ENCODE peak calls at places on chromosome 5, in six cellular contexts. W is SK-N-SH, M is A549, U is HepG2, H is K562, O is HCT116. Z is an unnamed sample. For H3K4me1 and H3K9me3, the result is how much of the 10 kb centered on the place peaks cover.

GRCh38 chr5:123937230-123937629 is 425.3 kb downstream of the CSNK1G3 start:
- DNase-seq in W (peak), M (no peak), U (peak), H (peak), O (peak), Z (no peak)

GRCh38 chr5:12109075-12109688 is 204.9 kb upstream of the CTNND2 start:
- DNase-seq in W (no peak), M (no peak), U (no peak), H (no peak), O (no peak), Z (no peak)

GRCh38 chr5:130571076-130571475 is 594.0 kb downstream of the HINT1 start:
- DNase-seq in W (no peak), M (no peak), U (no peak), H (no peak), O (no peak), Z (no peak)

GRCh38 chr5:141077826-141078225 is 16.6 kb upstream of the PCDHB2 start:
- DNase-seq in W (no peak), M (no peak), U (no peak), H (no peak), O (no peak), Z (no peak)

GRCh38 chr5:54120473-54120872 is 189.9 kb downstream of the ARL15 start:
- DNase-seq in W (no peak), M (no peak), U (no peak), H (no peak), O (no peak), Z (no peak)

GRCh38 chr5:56429110-56429561 is 196.0 kb upstream of the ANKRD55 start:
- DNase-seq in W (peak), M (no peak), U (peak), H (peak), O (no peak), Z (no peak)

GRCh38 chr5:41883940-41884339 is 13.7 kb upstream of the OXCT1 start:
- DNase-seq in W (no peak), M (no peak), U (no peak), H (no peak), O (no peak), Z (no peak)

GRCh38 chr5:117103703-117104102 is 529.1 kb upstream of the SEMA6A start:
- DNase-seq in W (peak), M (no peak), U (no peak), H (no peak), O (no peak), Z (no peak)

GRCh38 chr5:33153891-33154290 is 286.9 kb upstream of the TARS1 start:
- DNase-seq in W (no peak), M (no peak), U (no peak), H (no peak), O (no peak), Z (no peak)

GRCh38 chr5:55220433-55221185 is 6.5 kb downstream of the MCIDAS start:
- DNase-seq in W (peak), M (no peak), U (no peak), H (no peak), O (no peak), Z (no peak)

GRCh38 chr5:135012951-135013391 is 21.1 kb downstream of the PITX1 start:
- DNase-seq in W (no peak), M (no peak), U (no peak), H (no peak), O (no peak), Z (no peak)

GRCh38 chr5:79563247-79563590 is 49.0 kb upstream of the TENT2 start:
- DNase-seq in W (no peak), M (no peak), U (no peak), H (no peak), O (no peak), Z (no peak)

GRCh38 chr5:18003312-18003711 is 369.1 kb downstream of the TAF11L14 start:
- DNase-seq in W (no peak), M (no peak), U (no peak), H (no peak), O (no peak), Z (no peak)

GRCh38 chr5:80975065-80975464 is 14.9 kb downstream of the RASGRF2 start:
- DNase-seq in W (no peak), M (no peak), U (peak), H (no peak), O (no peak), Z (no peak)

GRCh38 chr5:79030663-79031480 is 38.6 kb downstream of the DMGDH start:
- DNase-seq in W (peak), M (no peak), U (peak), H (no peak), O (no peak), Z (no peak)

GRCh38 chr5:111144352-111144930 is 52.3 kb downstream of the WDR36 start:
- DNase-seq in W (no peak), M (no peak), U (no peak), H (no peak), O (no peak), Z (no peak)

GRCh38 chr5:143016777-143017374 is 246.7 kb downstream of the ARHGAP26 start:
- DNase-seq in W (peak), M (no peak), U (no peak), H (peak), O (no peak), Z (no peak)

GRCh38 chr5:158013939-158014338 is 155.0 kb upstream of the CLINT1 start:
- DNase-seq in W (no peak), M (peak), U (peak), H (peak), O (no peak), Z (no peak)

GRCh38 chr5:100790170-100790665 is 112.9 kb downstream of the ST8SIA4 start:
- DNase-seq in W (no peak), M (no peak), U (no peak), H (peak), O (no peak), Z (no peak)

GRCh38 chr5:67998709-67999251 is 216.8 kb upstream of the PIK3R1 start:
- DNase-seq in W (peak), M (no peak), U (no peak), H (no peak), O (peak), Z (peak)

GRCh38 chr5:141559481-141559880 is 59.3 kb downstream of the DIAPH1 start:
- DNase-seq in W (no peak), M (no peak), U (no peak), H (no peak), O (no peak), Z (no peak)

GRCh38 chr5:133455681-133456080 is 156.7 kb downstream of the FSTL4 start:
- DNase-seq in W (no peak), M (no peak), U (no peak), H (no peak), O (no peak), Z (no peak)

GRCh38 chr5:32538031-32538547 is 47.3 kb upstream of the SUB1 start:
- DNase-seq in W (no peak), M (no peak), U (no peak), H (no peak), O (no peak), Z (no peak)

GRCh38 chr5:32909207-32909606 is 198.1 kb downstream of the NPR3 start:
- DNase-seq in W (no peak), M (no peak), U (no peak), H (no peak), O (no peak), Z (no peak)

GRCh38 chr5:998975-999501 is 9.6 kb upstream of the NKD2 start:
- DNase-seq in W (no peak), M (no peak), U (no peak), H (no peak), O (no peak), Z (no peak)

GRCh38 chr5:77168187-77168883 is 42.1 kb upstream of the PDE8B start:
- DNase-seq in W (no peak), M (peak), U (no peak), H (no peak), O (no peak), Z (no peak)

GRCh38 chr5:140978260-140978659 is 12.0 kb downstream of the PCDHAC2 start:
- DNase-seq in W (peak), M (no peak), U (peak), H (no peak), O (no peak), Z (no peak)

GRCh38 chr5:78964889-78965288 is 20.2 kb downstream of the ARSB start:
- DNase-seq in W (peak), M (peak), U (peak), H (peak), O (peak), Z (peak)

GRCh38 chr5:43231977-43232376 is 40.0 kb downstream of the NIM1K start:
- DNase-seq in W (peak), M (no peak), U (no peak), H (no peak), O (peak), Z (no peak)

GRCh38 chr5:30099634-30100033 is 1093.9 kb upstream of the CDH6 start:
- DNase-seq in W (no peak), M (peak), U (no peak), H (no peak), O (no peak), Z (peak)

GRCh38 chr5:76813982-76814562 is 4.8 kb upstream of the F2RL1 start:
- DNase-seq in W (no peak), M (peak), U (peak), H (no peak), O (peak), Z (no peak)

GRCh38 chr5:39420482-39421145 is 4.2 kb downstream of the DAB2 start:
- DNase-seq in W (no peak), M (no peak), U (no peak), H (no peak), O (no peak), Z (no peak)

GRCh38 chr5:55534436-55535198 is at the start of gene PLPP1:
- DNase-seq in W (peak), M (peak), U (peak), H (peak), O (peak), Z (no peak)

GRCh38 chr5:852018-852417 is 1.2 kb upstream of the ZDHHC11 start:
- DNase-seq in W (no peak), M (no peak), U (no peak), H (no peak), O (no peak), Z (no peak)

GRCh38 chr5:141969783-141970741 is 1.2 kb downstream of the RNF14 start:
- DNase-seq in W (no peak), M (peak), U (no peak), H (peak), O (no peak), Z (no peak)

GRCh38 chr5:172827843-172828242 is 6.2 kb upstream of the ERGIC1 start:
- DNase-seq in W (no peak), M (no peak), U (no peak), H (peak), O (no peak), Z (no peak)
- TF ChIP-seq REST in W (no peak), M (no peak), U (no peak), H (no peak), O (no peak), Z (no peak)

GRCh38 chr5:95823738-95824609 is 1.4 kb upstream of the GLRX start:
- DNase-seq in W (no peak), M (peak), U (peak), H (peak), O (peak), Z (peak)
- H3K4me1 ChIP-seq in W (under half), M (under half), U (half or more), H (under half), O (under half), Z (under half)

GRCh38 chr5:180251141-180251540 is 40.7 kb downstream of the MAPK9 start:
- DNase-seq in W (no peak), M (no peak), U (no peak), H (no peak), O (no peak), Z (no peak)
- H3K9me3 ChIP-seq in W (under half), M (half or more), U (under half), H (under half), O (under half), Z (under half)

DNA sequence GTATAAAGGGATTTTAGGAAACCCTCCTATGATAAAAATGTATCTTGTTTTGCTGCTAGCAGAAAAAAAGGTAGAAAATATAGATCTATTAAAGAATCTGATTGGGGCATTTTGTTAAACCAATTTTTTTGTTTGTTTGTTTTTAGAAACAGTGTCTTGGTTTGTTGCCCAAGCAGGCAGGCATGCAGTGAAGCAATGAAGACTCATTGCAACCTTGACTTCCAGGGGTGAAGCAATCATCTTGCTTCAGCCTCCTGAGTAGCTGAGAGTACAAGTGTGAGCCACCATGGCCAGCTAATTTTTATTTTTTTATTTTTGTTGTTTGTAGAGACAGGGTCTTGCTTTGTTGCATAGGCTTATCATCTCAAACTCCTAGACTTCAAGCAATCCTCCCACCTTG is 755.8 kb upstream of the EDIL3 start:
- DNase-seq in W (no peak), M (no peak), U (no peak), H (no peak), O (no peak), Z (no peak)
- TF ChIP-seq REST in W (no peak), M (no peak), U (no peak), H (no peak), O (no peak), Z (no peak)

GRCh38 chr5:119363936-119364335 is 8.1 kb downstream of the TNFAIP8 start:
- DNase-seq in W (no peak), M (no peak), U (no peak), H (no peak), O (no peak), Z (no peak)
- H3K4me1 ChIP-seq in W (under half), M (under half), U (under half), H (under half), O (under half), Z (under half)

GRCh38 chr5:178333821-178334481 is 101.3 kb upstream of the PHYKPL start:
- DNase-seq in W (no peak), M (no peak), U (no peak), H (no peak), O (no peak), Z (no peak)

GRCh38 chr5:178336889-178337785 is 104.5 kb upstream of the PHYKPL start:
- DNase-seq in W (peak), M (no peak), U (no peak), H (no peak), O (no peak), Z (no peak)

GRCh38 chr5:178334856-178335255 is 102.3 kb upstream of the PHYKPL start:
- DNase-seq in W (no peak), M (no peak), U (no peak), H (no peak), O (no peak), Z (no peak)

GRCh38 chr5:178338126-178338749 is 105.6 kb upstream of the PHYKPL start:
- DNase-seq in W (no peak), M (no peak), U (no peak), H (no peak), O (no peak), Z (no peak)

GRCh38 chr5:178335287-178336030 is 102.9 kb upstream of the PHYKPL start:
- DNase-seq in W (no peak), M (no peak), U (no peak), H (no peak), O (no peak), Z (no peak)
- H3K9me3 ChIP-seq in W (under half), M (under half), U (under half), H (under half), O (under half), Z (under half)

DNA sequence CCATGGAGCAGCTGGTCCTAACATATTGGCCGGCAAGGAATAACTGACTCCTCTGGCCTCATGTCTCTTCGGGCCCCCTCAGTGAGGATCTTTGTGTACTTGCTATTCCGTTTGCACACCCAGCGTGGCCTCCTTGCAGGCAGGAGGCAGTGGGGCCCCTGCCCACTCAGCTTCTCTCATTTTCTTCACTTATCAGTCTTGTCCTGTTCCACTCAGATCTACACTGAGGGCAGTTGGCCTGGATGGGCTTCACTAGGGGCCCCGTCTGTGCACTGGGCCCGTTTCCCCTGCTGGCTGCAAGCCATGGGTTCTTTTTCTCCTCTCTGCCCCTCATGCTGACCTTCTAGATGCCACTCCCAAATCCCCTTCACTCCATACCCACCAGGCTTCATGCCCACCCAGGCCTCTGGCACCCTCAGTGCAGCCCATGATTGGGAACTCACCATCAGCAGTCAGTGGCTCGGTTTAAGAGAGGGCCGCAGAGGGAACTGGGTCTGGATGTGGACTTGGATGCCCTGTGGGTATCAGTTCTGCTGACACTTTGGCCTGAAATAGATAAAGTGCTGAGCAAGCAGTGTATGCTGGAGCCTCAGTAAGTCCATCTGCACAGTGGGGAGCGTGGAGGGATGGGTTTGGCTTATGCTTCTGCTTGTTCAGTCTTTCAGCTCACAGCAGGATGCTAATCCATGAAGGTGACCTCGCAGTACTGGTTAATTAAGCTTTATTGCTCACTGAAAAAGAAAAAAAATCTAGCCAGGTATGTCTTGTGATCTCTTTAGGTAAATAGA is 57.9 kb downstream of the ERBIN start:
- DNase-seq in W (no peak), M (no peak), U (no peak), H (no peak), O (no peak), Z (no peak)
- TF ChIP-seq REST in W (no peak), M (no peak), U (no peak), H (no peak), O (no peak), Z (no peak)

GRCh38 chr5:61313960-61314681 is 17.9 kb upstream of the ZSWIM6 start:
- DNase-seq in W (no peak), M (no peak), U (no peak), H (no peak), O (no peak), Z (peak)
- H3K4me1 ChIP-seq in W (under half), M (under half), U (under half), H (under half), O (under half), Z (under half)